ENCODE peak calls at places on chromosomes 12 and 14, in seven cellular contexts. G, W, Z, D, X, T and S are unnamed samples.
A peak's percentile ranks its signal among the peaks of the same experiment; 100 is the strongest.

GRCh38 chr12:108666326-108666995 is 32.8 kb upstream of the SELPLG start:
- DNase-seq in W (no peak), X (no peak), D (no peak), T (peak; percentile 69), Z (no peak), G (no peak), S (no peak)

GRCh38 chr12:49903700-49904423 is at the start of gene FAIM2:
- DNase-seq in X (no peak), T (peak; percentile 80), W (peak; percentile 62), D (no peak), Z (peak; percentile 77), G (peak; percentile 52), S (peak; percentile 16)

GRCh38 chr14:34466691-34467090 is 4.7 kb upstream of the SPTSSA start:
- DNase-seq in T (no peak), Z (no peak), X (no peak), W (no peak), G (no peak), D (no peak), S (no peak)

GRCh38 chr12:54725233-54725843 is 77.2 kb upstream of the DCD start:
- DNase-seq in T (no peak), D (no peak), Z (no peak), X (no peak), G (no peak), W (peak; percentile 60), S (no peak)

GRCh38 chr12:106348411-106348810 is 9.1 kb upstream of the POLR3B start:
- DNase-seq in X (no peak), T (no peak), G (no peak), D (no peak), Z (no peak), W (no peak), S (no peak)

GRCh38 chr12:15268927-15269552 is 47.8 kb upstream of the RERG start:
- DNase-seq in D (no peak), T (no peak), G (peak; percentile 18), W (peak; percentile 74), X (peak; percentile 63), Z (no peak), S (peak; percentile 7)

GRCh38 chr12:2458113-2458414 is 336.7 kb upstream of the FKBP4 start:
- DNase-seq in T (no peak), W (no peak), D (no peak), Z (no peak), X (no peak), G (no peak), S (no peak)

GRCh38 chr12:75208851-75209781 is 523 bp downstream of the KCNC2 start:
- DNase-seq in D (no peak), X (no peak), T (peak; percentile 62), Z (no peak), W (peak; percentile 85), G (no peak), S (no peak)

GRCh38 chr12:49671051-49671765 is 36.0 kb downstream of the FMNL3 start:
- DNase-seq in G (peak; percentile 69), X (no peak), Z (no peak), T (peak; percentile 88), D (no peak), W (no peak), S (peak; percentile 75)

GRCh38 chr12:552466-552865 is 92.7 kb downstream of the B4GALNT3 start:
- DNase-seq in W (no peak), T (peak; percentile 44), Z (no peak), G (no peak), D (no peak), X (no peak), S (no peak)

GRCh38 chr14:89870335-89870734 is 84.2 kb downstream of the EFCAB11 start:
- DNase-seq in D (peak; percentile 66), X (no peak), W (no peak), T (no peak), Z (no peak), G (no peak), S (no peak)

GRCh38 chr12:21819236-21819635 is 44.7 kb upstream of the KCNJ8 start:
- DNase-seq in G (no peak), T (no peak), W (no peak), X (no peak), D (peak; percentile 27), Z (no peak), S (no peak)

GRCh38 chr14:76908834-76909233 is 82.6 kb downstream of the LRRC74A start:
- DNase-seq in T (peak; percentile 86), D (no peak), X (no peak), G (peak; percentile 30), W (no peak), Z (no peak), S (peak; percentile 23)

GRCh38 chr14:35879654-35880249 is 53.6 kb downstream of the BRMS1L start:
- DNase-seq in D (no peak), G (no peak), T (no peak), W (no peak), X (no peak), Z (no peak), S (no peak)

GRCh38 chr12:129966086-129966640 is 62.3 kb upstream of the TMEM132D start:
- DNase-seq in G (no peak), W (no peak), Z (no peak), D (no peak), T (no peak), X (no peak), S (no peak)

GRCh38 chr12:130157998-130158774 is 4.1 kb upstream of the FZD10 start:
- DNase-seq in X (no peak), Z (peak; percentile 12), D (no peak), G (no peak), T (no peak), W (no peak), S (no peak)

GRCh38 chr12:52870361-52871290 is 21.8 kb upstream of the KRT78 start:
- DNase-seq in T (peak; percentile 86), X (peak; percentile 44), Z (peak; percentile 83), W (peak; percentile 88), G (peak; percentile 88), D (no peak), S (peak; percentile 82)

GRCh38 chr12:123384318-123384993 is 524 bp downstream of the KMT5A start:
- DNase-seq in Z (no peak), X (no peak), T (peak; percentile 88), D (no peak), W (no peak), G (peak; percentile 16), S (no peak)

GRCh38 chr12:32508626-32509025 is 109.3 kb downstream of the FGD4 start:
- DNase-seq in T (no peak), W (no peak), X (no peak), G (no peak), Z (no peak), D (no peak), S (no peak)

GRCh38 chr12:104347374-104348075 is 44.0 kb downstream of the EID3 start:
- DNase-seq in T (no peak), G (no peak), Z (no peak), X (peak; percentile 73), W (peak; percentile 17), D (peak; percentile 21), S (no peak)

GRCh38 chr14:100825691-100826331 is at the start of gene MEG3:
- DNase-seq in X (no peak), T (peak; percentile 56), W (no peak), D (no peak), Z (no peak), G (no peak), S (no peak)

GRCh38 chr12:74538491-74539258 is 1.0 kb downstream of the ATXN7L3B start:
- DNase-seq in T (peak; percentile 82), W (no peak), G (peak; percentile 35), Z (no peak), D (no peak), X (no peak), S (peak; percentile 16)

GRCh38 chr12:46391630-46392029 is 19.1 kb upstream of the SLC38A2 start:
- DNase-seq in T (no peak), G (no peak), Z (no peak), D (no peak), W (no peak), X (no peak), S (no peak)

GRCh38 chr14:33730163-33730562 is 220.7 kb downstream of the EGLN3 start:
- DNase-seq in G (no peak), D (no peak), Z (no peak), W (no peak), X (no peak), T (no peak), S (no peak)

GRCh38 chr14:90671835-90672234 is 144.4 kb downstream of the TTC7B start:
- DNase-seq in T (no peak), W (no peak), X (no peak), Z (no peak), D (no peak), G (no peak), S (no peak)

DNA sequence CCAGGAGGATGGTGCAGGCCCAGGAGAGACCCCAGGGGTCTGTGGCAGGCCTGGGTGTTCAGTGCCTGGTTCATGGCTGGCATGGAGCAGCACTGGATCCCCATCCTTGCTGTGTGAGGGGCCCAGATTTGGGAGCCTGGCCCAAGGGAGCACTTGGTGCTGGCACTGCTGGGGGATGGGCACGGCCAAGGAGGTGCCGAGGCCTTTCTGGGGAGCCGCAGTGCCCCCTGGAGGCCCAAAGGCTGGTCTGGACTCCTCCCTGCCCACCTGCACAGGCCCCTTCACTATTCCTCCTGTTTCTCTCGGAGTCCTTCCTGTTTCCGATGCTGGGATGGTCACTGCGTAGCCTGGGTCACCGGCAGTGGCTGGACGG is 48.6 kb downstream of the LRCOL1 start:
- DNase-seq in X (no peak), T (no peak), W (peak; percentile 79), G (no peak), D (no peak), Z (no peak), S (no peak)
- TF ChIP-seq CTCF in X (no peak), T (no peak), W (peak; percentile 63), G (no peak), D (peak; percentile 65), Z (no peak), S (no peak)

DNA sequence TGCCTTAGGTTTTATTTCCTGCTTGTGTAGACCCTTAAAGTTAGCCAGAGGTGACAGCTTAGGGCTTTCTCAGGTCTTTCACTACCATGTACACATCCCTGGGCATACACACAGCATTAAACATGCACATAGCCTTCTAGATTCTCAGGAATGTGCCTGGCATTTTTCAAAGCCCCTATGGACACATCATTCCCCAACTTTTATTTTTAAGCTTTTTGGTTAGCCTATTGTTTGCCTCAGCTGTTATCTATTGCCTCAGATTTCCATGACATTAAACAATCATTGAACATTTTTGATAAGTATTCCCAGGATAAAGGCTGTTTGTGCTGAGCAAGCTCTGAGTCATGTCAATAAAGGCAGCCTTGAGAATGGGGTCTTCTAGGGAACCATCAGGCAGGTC is 15.1 kb upstream of the PPM1A start:
- DNase-seq in X (no peak), Z (no peak), D (no peak), W (no peak), G (no peak), T (no peak), S (no peak)
- H3K27ac ChIP-seq in X (no peak overlapping the region), Z (no peak overlapping the region), D (no peak overlapping the region), W (no peak overlapping the region), G (no peak overlapping the region), T (no peak overlapping the region), S (no peak overlapping the region)

DNA sequence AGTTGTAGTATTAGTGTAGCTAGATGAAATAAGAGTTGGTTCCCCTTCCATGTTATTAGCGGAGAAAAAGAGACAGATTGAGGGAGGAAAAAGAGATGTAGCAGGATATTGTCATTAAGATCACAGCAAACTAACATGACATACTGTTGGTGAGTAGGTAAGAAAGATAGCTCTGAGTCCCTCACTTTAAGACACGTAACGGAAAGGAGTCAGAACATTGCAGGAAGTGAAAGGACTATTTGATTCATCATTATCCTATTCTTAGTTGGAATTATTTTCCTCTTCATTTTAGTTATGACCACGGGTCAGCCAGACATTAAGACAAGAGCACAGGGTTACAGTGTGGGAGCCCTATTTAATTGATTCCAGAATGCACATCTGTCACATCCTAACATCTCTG is 54.9 kb downstream of the TMX1 start:
- DNase-seq in W (no peak), G (no peak), X (no peak), T (no peak), D (no peak), Z (no peak), S (no peak)
- H3K27me3 ChIP-seq in W (no peaks in the 10 kb centered on the region), G (no peaks in the 10 kb centered on the region), X (no peaks in the 10 kb centered on the region), T (no peaks in the 10 kb centered on the region), D (no peaks in the 10 kb centered on the region), Z (no peaks in the 10 kb centered on the region), S (no peaks in the 10 kb centered on the region)

GRCh38 chr14:95431199-95432145 is 85.0 kb downstream of the SYNE3 start:
- DNase-seq in X (no peak), D (no peak), T (no peak), Z (no peak), G (no peak), W (peak; percentile 63), S (no peak)
- TF ChIP-seq CTCF in X (peak; percentile 58), D (peak; percentile 61), T (no peak), Z (peak; percentile 47), G (peak; percentile 12), W (peak; percentile 80), S (peak; percentile 20)